ENCODE peak calls at places on chromosomes 12 and 14, in nine cellular contexts. R, V, N, B, K, X, L, Q and C are unnamed samples.

GRCh38 chr12:94867066-94867855 is 136.2 kb downstream of the NDUFA12 start:
- DNase-seq in B (no peak), R (no peak), L (peak), N (no peak), X (no peak), V (no peak), Q (no peak), K (no peak), C (no peak)

GRCh38 chr14:20757963-20758362 is 10.2 kb upstream of the EDDM3B start:
- DNase-seq in Q (no peak), V (no peak), N (no peak), K (no peak), X (no peak), R (no peak), L (no peak), B (peak), C (no peak)

GRCh38 chr12:12705833-12706520 is 10.0 kb upstream of the GPR19 start:
- DNase-seq in V (no peak), K (peak), B (no peak), Q (no peak), R (no peak), N (peak), L (no peak), X (no peak), C (no peak)

GRCh38 chr14:63787995-63788946 is 60.4 kb upstream of the SGPP1 start:
- DNase-seq in N (peak), R (no peak), B (no peak), X (no peak), V (no peak), L (no peak), K (no peak), Q (peak), C (no peak)

GRCh38 chr12:27467641-27468040 is 21.1 kb downstream of the SMCO2 start:
- DNase-seq in V (no peak), R (no peak), Q (no peak), N (no peak), B (no peak), L (no peak), K (no peak), X (no peak), C (no peak)

GRCh38 chr12:90234455-90234854 is 525.8 kb upstream of the ATP2B1 start:
- DNase-seq in R (no peak), K (no peak), B (no peak), X (no peak), Q (peak), N (no peak), V (no peak), L (peak), C (no peak)

GRCh38 chr12:6158263-6158662 is 33.8 kb upstream of the VWF start:
- DNase-seq in V (no peak), B (peak), N (no peak), K (no peak), Q (no peak), X (no peak), L (no peak), R (no peak), C (no peak)

GRCh38 chr14:72822946-72823611 is 70.8 kb downstream of the DPF3 start:
- DNase-seq in B (no peak), N (peak), Q (no peak), K (no peak), V (no peak), X (no peak), L (no peak), R (no peak), C (no peak)

GRCh38 chr14:24079521-24080141 is 8.3 kb downstream of the CPNE6 start:
- DNase-seq in R (no peak), B (no peak), K (no peak), Q (no peak), L (no peak), V (no peak), X (no peak), N (peak), C (no peak)

DNA sequence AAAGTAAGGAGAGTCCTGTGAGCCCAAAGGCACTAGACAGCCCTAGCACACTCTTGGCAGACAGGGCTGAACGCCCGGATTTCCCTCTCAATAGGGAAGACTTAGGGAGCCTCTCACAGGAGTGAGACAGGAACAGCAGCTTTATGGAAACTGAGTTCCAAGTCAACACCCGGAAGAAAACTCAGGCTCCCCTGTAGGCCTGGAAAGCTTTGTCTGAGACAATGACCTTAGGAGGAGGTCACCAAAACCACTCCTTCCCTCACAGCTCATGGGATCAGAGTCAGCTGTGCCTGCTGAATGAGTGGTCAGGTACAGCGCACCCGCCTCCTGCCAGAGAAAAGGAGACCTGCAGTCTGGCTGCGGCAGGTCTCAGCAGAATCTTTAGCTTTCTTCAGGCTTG is 229.5 kb downstream of the CACNA1C start:
- DNase-seq in Q (peak), N (no peak), K (no peak), R (no peak), L (no peak), X (no peak), V (no peak), B (peak), C (no peak)
- TF ChIP-seq CTCF in Q (peak), N (no peak), K (no peak), R (no peak), L (no peak), X (no peak), V (no peak), B (peak), C (no peak)

GRCh38 chr12:8562310-8562709 is 21.6 kb upstream of the CLEC4E start:
- DNase-seq in R (no peak), K (no peak), X (no peak), V (no peak), Q (no peak), L (no peak), B (no peak), N (peak), C (no peak)
- TF ChIP-seq CTCF in R (peak), K (no peak), X (no peak), V (no peak), Q (peak), L (no peak), B (no peak), N (peak), C (peak)

GRCh38 chr14:36208690-36209278 is 32.3 kb upstream of the PTCSC3 start:
- DNase-seq in K (no peak), Q (no peak), V (peak), X (no peak), B (peak), N (no peak), R (no peak), L (no peak), C (no peak)

GRCh38 chr14:36207500-36207899 is 31.0 kb upstream of the PTCSC3 start:
- DNase-seq in X (no peak), L (no peak), R (peak), K (no peak), B (no peak), V (no peak), Q (peak), N (no peak), C (no peak)

DNA sequence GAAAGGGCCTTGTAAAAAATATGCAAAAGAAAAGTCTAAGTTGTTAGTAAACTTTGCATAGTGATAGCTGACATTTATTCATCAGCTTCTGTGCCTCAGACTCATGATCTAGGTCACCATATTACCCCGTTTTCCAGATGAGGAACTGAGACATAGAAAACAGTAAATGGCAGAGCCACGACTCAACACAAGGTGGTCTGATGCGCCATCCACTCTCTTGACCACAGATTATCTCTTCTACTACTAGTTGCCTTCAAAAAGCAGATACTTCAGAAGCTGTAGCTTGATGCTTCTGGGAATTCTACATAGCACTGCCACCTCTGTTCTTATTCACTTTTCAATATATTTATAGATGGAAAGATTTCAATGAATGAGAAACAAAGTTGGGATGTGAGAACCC is 28.2 kb upstream of the PTCSC3 start:
- DNase-seq in V (no peak), L (no peak), R (no peak), X (no peak), B (no peak), Q (no peak), N (no peak), K (no peak), C (no peak)
- TF ChIP-seq CTCF in V (no peak), L (no peak), R (no peak), X (no peak), B (no peak), Q (no peak), N (peak), K (no peak), C (no peak)

DNA sequence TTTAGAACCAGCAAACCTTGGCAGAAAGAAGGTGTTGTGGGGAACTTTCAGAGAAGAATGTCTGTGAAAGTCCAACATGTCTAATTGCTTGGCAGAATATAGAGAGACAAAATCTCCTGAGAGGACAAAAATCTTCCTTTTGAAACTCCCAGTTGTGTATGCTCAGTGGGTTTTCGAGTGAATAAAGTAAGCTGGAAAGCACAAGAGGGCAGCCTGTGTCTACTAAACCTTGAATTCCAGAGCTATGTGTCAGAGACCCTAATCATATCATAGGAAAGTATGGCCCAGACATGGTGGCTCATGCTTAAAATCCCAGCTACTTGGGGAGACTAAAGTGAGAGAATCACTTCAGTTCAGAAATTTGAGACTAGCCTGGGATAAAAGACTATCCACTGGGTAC is 661.2 kb downstream of the SLC16A7 start:
- DNase-seq in Q (peak), B (peak), R (peak), N (no peak), K (no peak), X (no peak), L (peak), V (no peak), C (no peak)
- TF ChIP-seq CTCF in Q (peak), B (peak), R (peak), N (no peak), K (no peak), X (no peak), L (peak), V (no peak), C (no peak)

GRCh38 chr12:63396135-63396534 is 245.1 kb upstream of the AVPR1A start:
- DNase-seq in L (no peak), B (no peak), R (no peak), N (no peak), K (no peak), X (no peak), Q (no peak), V (no peak), C (no peak)

GRCh38 chr12:63400318-63400717 is 249.3 kb upstream of the AVPR1A start:
- DNase-seq in Q (no peak), B (no peak), K (no peak), N (no peak), X (no peak), L (no peak), R (no peak), V (no peak), C (no peak)

GRCh38 chr12:63397807-63398206 is 246.8 kb upstream of the AVPR1A start:
- DNase-seq in R (no peak), K (no peak), L (no peak), X (no peak), B (no peak), V (no peak), Q (no peak), N (no peak), C (no peak)

GRCh38 chr12:63394349-63394748 is 243.3 kb upstream of the AVPR1A start:
- DNase-seq in Q (no peak), B (no peak), K (no peak), L (no peak), X (no peak), N (no peak), R (no peak), V (no peak), C (no peak)

GRCh38 chr12:63394994-63395393 is 244.0 kb upstream of the AVPR1A start:
- DNase-seq in R (no peak), L (no peak), K (no peak), B (no peak), X (no peak), N (no peak), Q (no peak), V (no peak), C (no peak)
- TF ChIP-seq CTCF in R (no peak), L (no peak), K (no peak), B (no peak), X (no peak), N (no peak), Q (no peak), V (no peak), C (no peak)